ENCODE peak calls at places on chromosomes 4 and X, in nine cellular contexts. K is activated B cell treated with CpG ODN at 0.5 μM for 24 hours, L is Caco-2, N is heart right ventricle, F is GM12865, U is GM20000, Y is AG09319, V is progenitor cell of endocrine pancreas, D is astrocyte of the cerebellum. E is an unnamed sample.

GRCh38 chr4:46994007-46994405 is 625 bp upstream of the GABRA4 start:
- DNase-seq in K (no peak), L (peak), N (peak), F (no peak), U (peak), Y (no peak), V (no peak), D (no peak), E (no peak)

GRCh38 chrX:26613951-26614350 is 398.0 kb downstream of the MAGEB5 start:
- DNase-seq in K (no peak), L (no peak), N (no peak), F (no peak), U (no peak), Y (no peak), V (no peak), D (no peak), E (peak)

GRCh38 chrX:72662020-72662747 is 51.9 kb downstream of the PHKA1 start:
- DNase-seq in K (no peak), L (no peak), N (no peak), F (no peak), U (no peak), Y (no peak), V (no peak), D (no peak), E (no peak)

GRCh38 chr4:61520176-61520575 is 320.1 kb downstream of the ADGRL3 start:
- DNase-seq in K (no peak), L (no peak), N (no peak), F (no peak), U (no peak), Y (no peak), V (no peak), D (peak), E (peak)

GRCh38 chrX:138128025-138128671 is 562.2 kb downstream of the ZIC3 start:
- DNase-seq in K (no peak), L (peak), N (peak), F (peak), U (peak), Y (peak), V (no peak), D (no peak), E (peak)

GRCh38 chrX:8981742-8982141 is 52.2 kb downstream of the FAM9B start:
- DNase-seq in K (no peak), L (no peak), N (no peak), F (peak), U (no peak), Y (no peak), V (no peak), D (no peak), E (no peak)

GRCh38 chr4:69377562-69377961 is 97.3 kb downstream of the UGT2B28 start:
- DNase-seq in K (no peak), L (no peak), N (no peak), F (no peak), U (no peak), Y (no peak), V (no peak), D (no peak), E (no peak)

GRCh38 chr4:24624381-24624780 is 40.0 kb upstream of the DHX15 start:
- DNase-seq in K (no peak), L (no peak), N (no peak), F (no peak), U (no peak), Y (no peak), V (no peak), D (no peak), E (no peak)

GRCh38 chr4:123597586-123597985 is 201.0 kb downstream of the SPRY1 start:
- DNase-seq in K (no peak), L (no peak), N (no peak), F (no peak), U (no peak), Y (no peak), V (no peak), D (peak), E (peak)

GRCh38 chr4:133584714-133585113 is 435.6 kb downstream of the PCDH10 start:
- DNase-seq in K (no peak), L (peak), N (no peak), F (no peak), U (no peak), Y (no peak), V (no peak), D (no peak), E (no peak)

GRCh38 chrX:104270916-104271512 is 16.3 kb upstream of the ESX1 start:
- DNase-seq in K (no peak), L (peak), N (peak), F (peak), U (no peak), Y (no peak), V (no peak), D (peak), E (peak)

GRCh38 chr4:147312376-147313046 is 168.4 kb upstream of the EDNRA start:
- DNase-seq in K (no peak), L (no peak), N (no peak), F (no peak), U (no peak), Y (no peak), V (no peak), D (no peak), E (peak)

GRCh38 chr4:8366601-8367000 is 73.9 kb downstream of the ACOX3 start:
- DNase-seq in K (no peak), L (no peak), N (no peak), F (no peak), U (no peak), Y (no peak), V (no peak), D (no peak), E (no peak)

GRCh38 chrX:147602297-147602696 is 309.4 kb upstream of the FMR1 start:
- DNase-seq in K (no peak), L (peak), N (no peak), F (no peak), U (no peak), Y (no peak), V (no peak), D (no peak), E (no peak)

GRCh38 chr4:148437439-148437838 is 4.8 kb downstream of the NR3C2 start:
- DNase-seq in K (no peak), L (no peak), N (no peak), F (no peak), U (no peak), Y (no peak), V (no peak), D (no peak), E (no peak)

GRCh38 chr4:3130826-3131225 is 56.3 kb downstream of the HTT start:
- DNase-seq in K (no peak), L (no peak), N (no peak), F (no peak), U (no peak), Y (no peak), V (no peak), D (no peak), E (no peak)

GRCh38 chrX:50180073-50180940 is 20.5 kb downstream of the AKAP4 start:
- DNase-seq in K (no peak), L (peak), N (no peak), F (no peak), U (no peak), Y (no peak), V (no peak), D (no peak), E (no peak)

GRCh38 chr4:10342866-10343265 is 114.4 kb downstream of the ZNF518B start:
- DNase-seq in K (no peak), L (no peak), N (no peak), F (no peak), U (no peak), Y (no peak), V (no peak), D (no peak), E (no peak)

GRCh38 chr4:111854494-111855087 is 290.7 kb upstream of the FAM241A start:
- DNase-seq in K (no peak), L (peak), N (peak), F (peak), U (peak), Y (peak), V (peak), D (peak), E (peak)

GRCh38 chr4:144750348-144750747 is 104.4 kb downstream of the HHIP start:
- DNase-seq in K (no peak), L (no peak), N (no peak), F (no peak), U (no peak), Y (no peak), V (no peak), D (no peak), E (no peak)

GRCh38 chr4:122364700-122365404 is 14.0 kb upstream of the ADAD1 start:
- DNase-seq in K (no peak), L (peak), N (no peak), F (peak), U (no peak), Y (no peak), V (no peak), D (no peak), E (no peak)

GRCh38 chrX:1480082-1480785 is 27.5 kb upstream of the ASMTL start:
- DNase-seq in K (peak), L (no peak), N (peak), F (no peak), U (no peak), Y (no peak), V (no peak), D (no peak), E (no peak)

GRCh38 chrX:110964761-110965160 is 131.2 kb upstream of the PAK3 start:
- DNase-seq in K (no peak), L (no peak), N (no peak), F (no peak), U (no peak), Y (no peak), V (no peak), D (no peak), E (no peak)

GRCh38 chrX:134634691-134635090 is 23.6 kb downstream of the PLAC1 start:
- DNase-seq in K (no peak), L (no peak), N (no peak), F (peak), U (no peak), Y (no peak), V (no peak), D (no peak), E (peak)

GRCh38 chrX:12007881-12008280 is 130.4 kb upstream of the FRMPD4 start:
- DNase-seq in K (no peak), L (no peak), N (no peak), F (peak), U (no peak), Y (peak), V (no peak), D (peak), E (peak)

GRCh38 chr4:105619193-105619931 is 66.9 kb downstream of the ARHGEF38 start:
- DNase-seq in K (no peak), L (no peak), N (peak), F (no peak), U (no peak), Y (no peak), V (no peak), D (no peak), E (peak)

GRCh38 chrX:38055170-38055847 is 49.0 kb downstream of the SYTL5 start:
- DNase-seq in K (no peak), L (no peak), N (no peak), F (peak), U (no peak), Y (no peak), V (no peak), D (peak), E (peak)

GRCh38 chrX:24293412-24293811 is 20.5 kb downstream of the SUPT20HL2 start:
- DNase-seq in K (no peak), L (no peak), N (no peak), F (no peak), U (no peak), Y (no peak), V (no peak), D (no peak), E (no peak)

GRCh38 chr4:150009533-150009932 is 68.7 kb upstream of the DCLK2 start:
- DNase-seq in K (no peak), L (no peak), N (no peak), F (no peak), U (no peak), Y (no peak), V (no peak), D (no peak), E (no peak)

GRCh38 chr4:142475663-142476062 is 370.4 kb downstream of the INPP4B start:
- DNase-seq in K (no peak), L (no peak), N (no peak), F (no peak), U (no peak), Y (no peak), V (no peak), D (no peak), E (peak)

GRCh38 chr4:147787204-147787603 is 55.3 kb downstream of the ARHGAP10 start:
- DNase-seq in K (no peak), L (no peak), N (no peak), F (no peak), U (no peak), Y (peak), V (no peak), D (peak), E (peak)

GRCh38 chrX:154738013-154738738 is 12.7 kb downstream of the GAB3 start:
- DNase-seq in K (no peak), L (no peak), N (peak), F (no peak), U (no peak), Y (no peak), V (no peak), D (no peak), E (peak)

GRCh38 chrX:22351966-22352365 is 79.3 kb downstream of the CBLL2 start:
- DNase-seq in K (no peak), L (no peak), N (no peak), F (no peak), U (no peak), Y (no peak), V (no peak), D (no peak), E (no peak)

GRCh38 chr4:145494666-145495065 is 13.0 kb downstream of the SMAD1 start:
- DNase-seq in K (no peak), L (no peak), N (no peak), F (no peak), U (no peak), Y (no peak), V (no peak), D (no peak), E (no peak)

GRCh38 chrX:102651242-102651967 is at the start of gene GPRASP1:
- DNase-seq in K (peak), L (no peak), N (peak), F (no peak), U (peak), Y (no peak), V (peak), D (no peak), E (peak)

GRCh38 chr4:14620567-14621138 is 381.6 kb upstream of the CPEB2 start:
- DNase-seq in K (no peak), L (no peak), N (no peak), F (no peak), U (no peak), Y (no peak), V (no peak), D (no peak), E (no peak)

GRCh38 chr4:98566491-98567008 is 91.9 kb downstream of the TSPAN5 start:
- DNase-seq in K (no peak), L (no peak), N (no peak), F (no peak), U (no peak), Y (no peak), V (no peak), D (no peak), E (peak)

DNA sequence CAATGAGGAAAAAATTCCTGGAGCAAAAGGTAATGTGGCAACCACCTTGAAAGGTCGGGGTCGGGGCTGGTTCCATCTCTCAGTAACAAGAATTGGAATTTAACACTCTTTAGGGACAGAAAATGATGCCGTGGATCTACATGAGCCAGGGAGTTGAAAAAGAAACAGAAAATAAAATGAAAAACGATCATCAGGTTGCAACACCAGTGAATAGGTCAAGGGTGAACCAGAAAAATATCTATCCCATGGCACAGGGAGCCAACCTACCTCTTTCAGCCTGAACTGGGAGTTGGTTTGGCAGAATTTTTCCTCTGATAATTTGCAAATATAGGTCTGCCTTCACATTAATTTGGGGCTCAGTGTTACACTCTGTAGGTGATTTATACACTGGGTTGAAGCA is 93.7 kb downstream of the C4orf33 start:
- DNase-seq in K (no peak), L (no peak), N (no peak), F (no peak), U (no peak), Y (no peak), V (no peak), D (no peak), E (no peak)
- TF ChIP-seq CTCF in K (no peak), L (no peak), N (no peak), F (no peak), U (no peak), Y (no peak), V (no peak), D (no peak), E (no peak)

GRCh38 chrX:131741103-131741581 is 197.3 kb downstream of the OR13H1 start:
- DNase-seq in K (no peak), L (no peak), N (no peak), F (no peak), U (no peak), Y (no peak), V (no peak), D (peak), E (peak)
- TF ChIP-seq CTCF in K (no peak), L (no peak), N (no peak), F (no peak), U (no peak), Y (peak), V (no peak), D (peak), E (peak)

GRCh38 chrX:74498924-74499323 is 77.6 kb downstream of the SLC16A2 start:
- DNase-seq in K (no peak), L (no peak), N (no peak), F (no peak), U (no peak), Y (no peak), V (no peak), D (no peak), E (no peak)

GRCh38 chrX:74505437-74505836 is 84.1 kb downstream of the SLC16A2 start:
- DNase-seq in K (no peak), L (no peak), N (no peak), F (no peak), U (no peak), Y (no peak), V (no peak), D (no peak), E (no peak)

GRCh38 chrX:74500555-74500954 is 79.3 kb downstream of the SLC16A2 start:
- DNase-seq in K (no peak), L (no peak), N (no peak), F (no peak), U (no peak), Y (no peak), V (no peak), D (no peak), E (no peak)

DNA sequence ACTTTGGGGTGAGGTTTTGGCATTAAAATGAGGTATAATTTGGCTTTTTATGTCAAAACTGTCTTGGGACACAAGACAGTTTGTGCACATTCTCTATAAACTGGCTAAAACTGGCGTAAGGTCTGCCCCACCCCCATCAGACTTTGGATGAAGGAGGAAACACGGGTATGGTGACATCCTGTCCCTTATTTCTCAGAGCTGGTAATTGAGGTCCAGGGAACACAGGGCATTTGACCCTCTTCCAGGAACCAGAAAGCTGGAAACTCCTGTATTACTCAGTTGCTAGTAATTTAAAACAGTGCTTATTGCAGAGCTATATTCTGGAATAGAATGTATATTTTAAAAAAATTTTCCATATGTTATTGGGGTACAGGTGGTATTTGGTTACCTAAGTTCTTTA is 78.8 kb downstream of the SLC16A2 start:
- DNase-seq in K (no peak), L (no peak), N (no peak), F (no peak), U (no peak), Y (no peak), V (no peak), D (no peak), E (no peak)
- TF ChIP-seq CTCF in K (no peak), L (no peak), N (no peak), F (no peak), U (no peak), Y (no peak), V (no peak), D (no peak), E (no peak)

GRCh38 chrX:31225819-31226218 is 154.0 kb upstream of the FTHL17 start:
- DNase-seq in K (no peak), L (no peak), N (no peak), F (no peak), U (no peak), Y (no peak), V (no peak), D (no peak), E (no peak)

GRCh38 chrX:31227250-31227649 is 155.4 kb upstream of the FTHL17 start:
- DNase-seq in K (no peak), L (peak), N (no peak), F (no peak), U (no peak), Y (no peak), V (no peak), D (no peak), E (no peak)

GRCh38 chrX:31222946-31223345 is 151.1 kb upstream of the FTHL17 start:
- DNase-seq in K (no peak), L (no peak), N (no peak), F (no peak), U (no peak), Y (no peak), V (no peak), D (no peak), E (no peak)

GRCh38 chrX:31224321-31225012 is 152.6 kb upstream of the FTHL17 start:
- DNase-seq in K (no peak), L (no peak), N (no peak), F (no peak), U (no peak), Y (no peak), V (no peak), D (no peak), E (no peak)

DNA sequence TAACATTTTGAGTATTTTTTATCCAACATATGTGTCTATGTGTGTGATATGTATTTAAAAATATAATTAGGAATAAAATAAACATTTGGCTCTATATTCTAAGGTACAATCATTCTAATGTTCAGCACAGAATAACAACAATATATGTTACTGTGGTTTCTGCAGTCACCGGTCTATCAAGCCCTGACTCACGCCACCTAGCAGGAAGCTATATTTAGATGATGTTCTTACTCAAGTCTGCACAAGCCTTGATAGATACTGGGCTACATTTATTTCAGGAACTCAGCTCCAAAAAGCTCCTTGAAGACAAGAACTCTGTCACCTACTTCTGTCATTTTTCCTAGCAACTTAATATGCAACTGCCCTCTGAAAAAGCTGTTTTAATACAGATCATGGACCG is 152.0 kb upstream of the FTHL17 start:
- DNase-seq in K (no peak), L (no peak), N (no peak), F (peak), U (peak), Y (no peak), V (no peak), D (no peak), E (peak)
- TF ChIP-seq CTCF in K (no peak), L (no peak), N (no peak), F (no peak), U (no peak), Y (no peak), V (no peak), D (no peak), E (no peak)

GRCh38 chr4:41622816-41623215 is 84.9 kb downstream of the LIMCH1 start:
- DNase-seq in K (no peak), L (no peak), N (no peak), F (no peak), U (no peak), Y (no peak), V (no peak), D (no peak), E (no peak)

GRCh38 chr4:41625531-41625930 is 87.6 kb downstream of the LIMCH1 start:
- DNase-seq in K (no peak), L (no peak), N (no peak), F (no peak), U (no peak), Y (no peak), V (no peak), D (no peak), E (no peak)

GRCh38 chr4:41628916-41629315 is 91.0 kb downstream of the LIMCH1 start:
- DNase-seq in K (no peak), L (no peak), N (no peak), F (no peak), U (no peak), Y (no peak), V (no peak), D (no peak), E (no peak)

GRCh38 chr4:41620594-41621256 is 82.8 kb downstream of the LIMCH1 start:
- DNase-seq in K (no peak), L (no peak), N (no peak), F (no peak), U (no peak), Y (no peak), V (no peak), D (no peak), E (no peak)

DNA sequence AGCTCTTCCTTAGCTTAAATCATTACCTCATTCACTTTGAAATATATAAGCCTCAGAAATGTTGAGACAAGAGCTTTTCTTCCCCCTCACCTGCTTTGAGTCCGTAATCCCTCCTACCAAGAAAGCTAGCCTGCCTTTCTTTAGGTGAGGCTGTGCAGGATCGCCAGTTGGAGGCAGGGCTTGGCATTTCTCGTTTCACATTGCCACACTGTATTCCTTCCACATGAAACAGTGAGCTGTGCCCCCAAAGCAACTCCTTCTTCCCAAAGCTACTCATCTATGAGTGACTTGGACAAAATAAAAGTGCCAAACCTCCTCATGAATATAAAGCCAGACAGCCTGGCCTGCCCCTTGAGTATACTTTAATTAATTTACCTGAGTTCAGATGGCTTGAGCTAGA is 86.8 kb downstream of the LIMCH1 start:
- DNase-seq in K (no peak), L (no peak), N (no peak), F (no peak), U (no peak), Y (no peak), V (no peak), D (no peak), E (no peak)
- TF ChIP-seq CTCF in K (no peak), L (no peak), N (no peak), F (no peak), U (no peak), Y (no peak), V (no peak), D (no peak), E (no peak)

E was measured in astrocyte of the spinal cord.